ENCODE peak calls at places on chromosomes 7 and 10, in five cellular contexts. W is cardiac muscle cell, N is WERI-Rb-1, K is AG04450, P is tibial artery. B is an unnamed sample.

GRCh38 chr7:87218941-87219544 is 489 bp downstream of the TMEM243 start:
- DNase-seq in P (peak; percentile 79), N (no peak), W (peak; percentile 72), K (no peak), B (peak; percentile 90)

GRCh38 chr7:43636093-43636492 is 53.2 kb downstream of the STK17A start:
- DNase-seq in N (no peak), P (no peak), W (peak; percentile 59), K (no peak), B (peak; percentile 89)

GRCh38 chr10:69391158-69391557 is 25.6 kb downstream of the TACR2 start:
- DNase-seq in P (no peak), K (no peak), N (no peak), W (no peak), B (no peak)

GRCh38 chr7:119270045-119270464 is 1002.9 kb upstream of the KCND2 start:
- DNase-seq in K (peak; percentile 26), N (peak; percentile 58), W (peak; percentile 83), P (peak; percentile 55), B (peak; percentile 43)

GRCh38 chr7:65250697-65251395 is 122.8 kb upstream of the ZNF92 start:
- DNase-seq in N (no peak), P (no peak), W (no peak), K (no peak), B (no peak)

GRCh38 chr10:97852277-97852676 is 2.6 kb downstream of the GOLGA7B start:
- DNase-seq in K (no peak), P (no peak), N (no peak), W (no peak), B (no peak)

GRCh38 chr7:157444011-157444842 is 107.4 kb downstream of the DNAJB6 start:
- DNase-seq in K (no peak), N (no peak), W (no peak), P (peak; percentile 56), B (no peak)

GRCh38 chr10:49552277-49552676 is 13.4 kb upstream of the ERCC6 start:
- DNase-seq in W (peak; percentile 86), P (no peak), N (no peak), K (no peak), B (no peak)

GRCh38 chr10:131806146-131806545 is 94.7 kb upstream of the PPP2R2D start:
- DNase-seq in K (no peak), N (no peak), W (no peak), P (peak; percentile 40), B (no peak)

GRCh38 chr7:128829391-128830166 is 627 bp upstream of the FLNC start:
- DNase-seq in P (peak; percentile 70), N (no peak), K (no peak), W (peak; percentile 46), B (no peak)

GRCh38 chr10:118873738-118874105 is 119.0 kb upstream of the CACUL1 start:
- DNase-seq in W (peak; percentile 13), P (no peak), N (no peak), K (no peak), B (no peak)

GRCh38 chr10:124741281-124741921 is 2.8 kb downstream of the FAM53B start:
- DNase-seq in N (peak; percentile 80), P (peak; percentile 88), K (no peak), W (peak; percentile 85), B (peak; percentile 82)

DNA sequence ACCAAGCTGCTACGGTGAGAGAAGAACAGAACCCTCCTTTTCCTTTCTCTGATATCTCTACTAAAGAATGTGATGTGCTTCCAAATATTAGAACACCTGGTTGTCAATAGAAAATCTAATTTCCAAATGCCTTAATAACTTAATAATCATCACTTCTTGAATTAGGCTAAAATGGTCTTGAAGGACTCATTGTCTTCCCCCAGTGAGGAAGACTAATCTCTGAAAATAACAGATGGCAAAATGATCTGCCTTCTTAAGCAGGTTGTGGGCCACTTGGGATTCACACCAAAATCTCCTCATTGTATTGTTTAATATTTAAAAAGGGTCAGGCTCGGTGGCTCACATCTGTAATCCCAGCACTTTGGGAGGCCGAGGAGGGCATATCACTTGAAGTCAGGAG is 805.9 kb upstream of the AUTS2 start:
- DNase-seq in N (no peak), P (no peak), W (no peak), K (no peak), B (no peak)
- TF ChIP-seq CTCF in N (no peak), P (no peak), W (no peak), K (no peak), B (no peak)

GRCh38 chr7:23474829-23475578 is 4.7 kb upstream of the IGF2BP3 start:
- DNase-seq in W (no peak), P (no peak), K (no peak), N (no peak), B (no peak)
- H3K27me3 ChIP-seq in W (no peaks in the 10 kb centered on the region), P (peaks cover 95% of the 10 kb centered on the region), K (no peaks in the 10 kb centered on the region), N (no peaks in the 10 kb centered on the region), B (peaks cover 10% of the 10 kb centered on the region)

DNA sequence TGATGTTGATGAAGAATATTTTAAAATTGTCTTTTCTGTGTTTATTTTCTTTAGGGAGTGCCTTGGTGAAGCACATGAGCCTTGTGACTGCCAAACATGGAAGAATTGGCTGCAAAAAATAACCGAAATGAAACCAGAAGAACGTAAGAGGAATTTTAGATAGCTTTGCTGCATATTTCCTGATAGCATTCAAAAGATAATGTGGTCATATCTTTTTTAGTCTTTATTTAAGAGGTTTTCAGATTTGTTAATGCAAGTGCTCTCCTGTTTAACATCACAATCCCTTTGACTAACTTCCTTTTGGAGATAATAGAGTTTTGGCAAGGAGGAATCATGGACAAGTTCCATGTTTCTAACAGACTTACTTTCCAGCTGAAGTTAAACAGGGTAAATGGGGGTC is 85.2 kb upstream of the GATAD1 start:
- DNase-seq in K (no peak), P (no peak), W (peak; percentile 71), N (no peak), B (no peak)
- TF ChIP-seq CTCF in K (no peak), P (no peak), W (no peak), N (no peak), B (no peak)

GRCh38 chr7:150339369-150339768 is 2.1 kb downstream of the RARRES2 start:
- DNase-seq in P (no peak), W (no peak), N (no peak), K (no peak), B (no peak)
- H3K27me3 ChIP-seq in P (no peaks in the 10 kb centered on the region), W (peaks cover 42% of the 10 kb centered on the region), N (no peaks in the 10 kb centered on the region), K (peaks cover 35% of the 10 kb centered on the region), B (no peaks in the 10 kb centered on the region)

GRCh38 chr10:101214446-101215396 is 14.5 kb downstream of the LBX1 start:
- DNase-seq in P (no peak), N (peak; percentile 87), K (peak; percentile 10), W (peak; percentile 54), B (peak; percentile 48)
- TF ChIP-seq CTCF in P (peak; percentile 63), N (peak; percentile 93), K (peak; percentile 92), W (peak; percentile 81), B (peak; percentile 47)

DNA sequence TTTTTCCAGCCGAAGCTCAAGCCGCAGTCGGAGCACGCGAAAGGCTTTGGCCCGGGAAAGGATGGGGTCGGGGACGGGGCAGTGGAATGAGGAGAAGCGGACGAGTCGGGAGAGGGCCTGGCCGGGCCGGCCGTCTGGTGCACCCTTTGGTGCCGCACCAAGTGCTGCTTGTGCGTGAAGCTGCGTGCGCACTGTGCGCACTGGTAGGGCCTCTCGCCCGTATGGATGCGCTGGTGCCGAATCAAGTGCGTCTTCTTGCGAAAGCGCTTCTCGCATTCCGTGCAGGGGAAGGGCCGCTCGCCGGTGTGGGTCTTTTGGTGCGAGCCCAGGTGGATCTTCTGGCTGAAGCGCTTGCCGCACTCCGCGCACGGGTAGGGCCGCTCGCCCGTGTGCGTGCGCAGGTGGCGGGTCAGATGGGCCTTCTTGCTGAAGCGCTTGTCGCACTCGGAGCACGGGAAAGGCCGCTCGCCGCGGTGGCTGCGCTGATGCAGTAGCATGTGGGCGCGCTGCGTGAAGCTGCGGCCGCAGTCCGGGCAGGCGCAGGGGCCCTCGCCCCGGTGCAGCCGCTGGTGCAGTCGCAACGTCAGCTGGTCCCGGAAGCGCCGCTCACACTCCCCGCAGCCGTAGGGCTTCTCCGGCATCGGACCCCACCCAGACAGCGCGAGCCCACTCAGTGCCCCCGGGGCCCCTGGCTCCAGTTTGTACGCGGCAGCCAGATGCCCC is 7.8 kb downstream of the ZNF467 start:
- DNase-seq in P (no peak), N (no peak), K (no peak), W (no peak), B (no peak)
- H3K27me3 ChIP-seq in P (peaks cover 32% of the 10 kb centered on the region), N (no peaks in the 10 kb centered on the region), K (peaks cover 22% of the 10 kb centered on the region), W (peaks cover 91% of the 10 kb centered on the region), B (no peaks in the 10 kb centered on the region)

GRCh38 chr7:98404840-98405239 is 4.0 kb upstream of the BAIAP2L1 start:
- DNase-seq in P (no peak), W (no peak), N (no peak), K (no peak), B (no peak)
- TF ChIP-seq CTCF in P (no peak), W (no peak), N (no peak), K (no peak), B (no peak)